ENCODE peak calls at places on chromosomes 13 and 19, in seven cellular contexts. J is AG10803, T is upper lobe of right lung, U is cardiac muscle cell, A is fibroblast of mammary gland, K is fibroblast of lung, N is choroid plexus epithelial cell. B is an unnamed sample.

GRCh38 chr13:37026778-37027177 is 26.2 kb downstream of the EXOSC8 start:
- DNase-seq in J (no peak), T (no peak), U (no peak), A (no peak), K (no peak), N (no peak), B (no peak)

GRCh38 chr19:5593245-5593962 is 25.7 kb upstream of the TINCR start:
- DNase-seq in J (no peak), T (no peak), U (no peak), A (no peak), K (no peak), N (no peak), B (no peak)

GRCh38 chr13:90500569-90500968 is 846.9 kb upstream of the MIR17HG start:
- DNase-seq in J (no peak), T (no peak), U (no peak), A (no peak), K (no peak), N (no peak), B (no peak)

GRCh38 chr19:16851031-16851712 is 22.0 kb downstream of the SIN3B start:
- DNase-seq in J (peak), T (no peak), U (no peak), A (no peak), K (no peak), N (peak), B (no peak)

GRCh38 chr13:88285329-88285728 is 614.2 kb downstream of the SLITRK5 start:
- DNase-seq in J (no peak), T (no peak), U (no peak), A (no peak), K (no peak), N (no peak), B (no peak)

GRCh38 chr13:31409678-31410356 is 210.0 kb downstream of the B3GLCT start:
- DNase-seq in J (peak), T (no peak), U (no peak), A (peak), K (no peak), N (peak), B (no peak)

GRCh38 chr19:16678498-16678897 is 17.6 kb downstream of the TMEM38A start:
- DNase-seq in J (no peak), T (no peak), U (no peak), A (no peak), K (no peak), N (no peak), B (no peak)

GRCh38 chr19:44574201-44574950 is 39.0 kb upstream of the IGSF23 start:
- DNase-seq in J (no peak), T (no peak), U (no peak), A (no peak), K (no peak), N (no peak), B (no peak)

GRCh38 chr13:104114111-104114510 is 1047.9 kb upstream of the SLC10A2 start:
- DNase-seq in J (no peak), T (no peak), U (peak), A (no peak), K (peak), N (peak), B (no peak)

GRCh38 chr13:86559915-86560314 is 760.7 kb upstream of the SLITRK6 start:
- DNase-seq in J (no peak), T (no peak), U (no peak), A (no peak), K (no peak), N (no peak), B (no peak)

GRCh38 chr19:2602391-2603181 is 99.9 kb downstream of the GNG7 start:
- DNase-seq in J (peak), T (peak), U (peak), A (peak), K (peak), N (peak), B (no peak)

GRCh38 chr13:112781881-112782361 is 92.1 kb downstream of the ATP11A start:
- DNase-seq in J (peak), T (peak), U (no peak), A (no peak), K (peak), N (no peak), B (no peak)

GRCh38 chr13:84296386-84296785 is 414.1 kb upstream of the SLITRK1 start:
- DNase-seq in J (no peak), T (no peak), U (no peak), A (no peak), K (no peak), N (no peak), B (no peak)

GRCh38 chr13:106129273-106129672 is 406.2 kb downstream of the EFNB2 start:
- DNase-seq in J (no peak), T (no peak), U (no peak), A (no peak), K (no peak), N (no peak), B (no peak)

GRCh38 chr13:108345016-108345415 is 75.5 kb downstream of the TNFSF13B start:
- DNase-seq in J (no peak), T (no peak), U (no peak), A (no peak), K (no peak), N (no peak), B (no peak)

GRCh38 chr19:58544591-58545285 is 874 bp downstream of the TRIM28 start:
- DNase-seq in J (peak), T (peak), U (peak), A (peak), K (peak), N (peak), B (no peak)

GRCh38 chr19:54343868-54344267 is 4.9 kb upstream of the LILRA4 start:
- DNase-seq in J (no peak), T (no peak), U (no peak), A (no peak), K (no peak), N (no peak), B (no peak)

GRCh38 chr13:40221460-40222201 is 444.8 kb downstream of the FOXO1 start:
- DNase-seq in J (peak), T (no peak), U (peak), A (peak), K (peak), N (peak), B (peak)

GRCh38 chr13:75633285-75633684 is 2.8 kb upstream of the LMO7 start:
- DNase-seq in J (peak), T (no peak), U (peak), A (peak), K (peak), N (peak), B (no peak)

GRCh38 chr19:13056052-13056660 is 46.5 kb downstream of the LYL1 start:
- DNase-seq in J (peak), T (peak), U (peak), A (peak), K (peak), N (peak), B (no peak)

GRCh38 chr19:6672693-6673290 is 2.8 kb upstream of the TNFSF14 start:
- DNase-seq in J (no peak), T (no peak), U (no peak), A (no peak), K (no peak), N (no peak), B (no peak)

GRCh38 chr13:26558074-26558805 is 757 bp downstream of the WASF3 start:
- DNase-seq in J (peak), T (no peak), U (peak), A (peak), K (peak), N (peak), B (no peak)

GRCh38 chr19:55156202-55157063 is 1.1 kb downstream of the TNNI3 start:
- DNase-seq in J (no peak), T (peak), U (peak), A (peak), K (peak), N (peak), B (no peak)

GRCh38 chr13:113901642-113902041 is 37.8 kb upstream of the GAS6 start:
- DNase-seq in J (no peak), T (no peak), U (no peak), A (no peak), K (no peak), N (no peak), B (no peak)

GRCh38 chr19:3282564-3282963 is 58.1 kb downstream of the CELF5 start:
- DNase-seq in J (no peak), T (no peak), U (no peak), A (no peak), K (no peak), N (no peak), B (no peak)

GRCh38 chr19:12721656-12722565 is 1.8 kb downstream of the TNPO2 start:
- DNase-seq in J (peak), T (peak), U (peak), A (peak), K (peak), N (peak), B (peak)

GRCh38 chr19:29769997-29770396 is 41.8 kb upstream of the CCNE1 start:
- DNase-seq in J (no peak), T (no peak), U (no peak), A (no peak), K (no peak), N (no peak), B (no peak)

GRCh38 chr19:2503521-2504109 is 27.7 kb downstream of the GADD45B start:
- DNase-seq in J (peak), T (no peak), U (peak), A (peak), K (peak), N (peak), B (peak)

GRCh38 chr13:97648171-97648880 is 214.4 kb downstream of the RAP2A start:
- DNase-seq in J (no peak), T (no peak), U (peak), A (no peak), K (peak), N (peak), B (no peak)

GRCh38 chr13:112785419-112785856 is 95.6 kb downstream of the ATP11A start:
- DNase-seq in J (no peak), T (no peak), U (no peak), A (no peak), K (no peak), N (no peak), B (no peak)

GRCh38 chr19:9406798-9407352 is 28.5 kb downstream of the ZNF266 start:
- DNase-seq in J (peak), T (peak), U (peak), A (peak), K (peak), N (peak), B (peak)

DNA sequence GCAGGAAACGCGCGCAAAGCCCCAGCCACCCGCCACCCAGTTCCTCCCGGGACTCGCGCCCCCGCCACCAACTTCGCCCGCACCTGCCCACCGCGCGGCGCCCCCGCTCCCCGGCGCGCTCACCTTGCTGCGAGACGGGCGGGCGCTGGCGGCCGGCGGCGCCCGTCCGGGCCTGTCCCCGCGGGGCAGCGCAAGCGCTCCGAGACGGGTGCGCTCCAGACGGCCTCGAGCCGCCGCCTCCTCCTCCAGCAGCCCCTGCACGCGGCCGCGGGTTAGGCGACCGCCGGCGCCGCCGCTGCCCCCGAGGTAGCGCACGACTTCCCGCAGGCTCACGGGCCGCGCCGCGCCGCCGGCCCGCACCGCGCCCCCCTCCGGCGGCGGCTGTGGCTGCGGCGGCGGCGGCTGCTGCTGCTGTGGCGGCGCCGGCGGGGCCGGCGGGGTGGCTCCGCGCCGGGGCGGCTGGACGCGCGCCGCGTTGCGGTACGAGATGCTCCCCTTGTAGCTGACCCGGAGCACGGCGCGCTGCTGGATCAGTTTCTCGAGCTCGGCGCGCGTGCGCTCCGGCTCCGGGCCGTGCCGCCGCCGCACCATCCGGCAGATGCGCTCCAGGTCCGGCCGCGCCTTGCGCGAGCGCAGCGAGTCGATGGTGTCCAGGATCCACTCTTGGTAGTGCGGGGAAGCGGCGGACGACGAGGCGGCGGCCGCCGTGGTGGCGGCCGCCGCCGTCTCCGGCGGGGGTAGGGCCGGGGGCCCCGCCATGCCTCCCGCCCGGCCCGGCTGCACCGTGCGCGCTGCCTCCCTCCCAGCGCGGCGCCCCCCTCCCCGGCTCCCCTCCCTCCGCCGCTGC is 666 bp downstream of the SAMD1 start:
- DNase-seq in J (peak), T (peak), U (peak), A (peak), K (peak), N (peak), B (no peak)
- TF ChIP-seq CTCF in J (no peak), T (no peak), U (no peak), A (no peak), K (no peak), N (no peak), B (no peak)

DNA sequence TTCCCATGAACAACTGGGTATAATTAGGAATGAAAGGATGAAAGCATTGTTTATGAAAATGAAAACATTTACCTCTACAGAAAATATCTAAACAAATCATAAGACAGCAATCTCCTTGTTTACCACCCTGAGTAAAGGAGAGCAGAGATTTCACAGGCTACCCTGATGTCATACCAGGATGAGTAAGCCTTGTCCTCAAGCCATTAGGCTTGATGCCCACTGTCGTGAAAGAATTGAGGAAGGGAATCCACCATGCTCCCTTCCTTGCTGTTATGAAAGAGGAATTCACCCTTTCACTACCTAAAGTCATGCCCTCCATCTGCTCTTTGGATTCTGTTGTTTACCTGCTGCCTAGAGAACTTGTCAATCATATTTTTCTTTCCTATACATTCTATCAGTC is 877.4 kb upstream of the PCDH20 start:
- DNase-seq in J (no peak), T (no peak), U (no peak), A (peak), K (peak), N (peak), B (no peak)
- H3K4me3 ChIP-seq in J (no peak), T (no peak), U (no peak), A (no peak), K (no peak), N (no peak), B (no peak)

DNA sequence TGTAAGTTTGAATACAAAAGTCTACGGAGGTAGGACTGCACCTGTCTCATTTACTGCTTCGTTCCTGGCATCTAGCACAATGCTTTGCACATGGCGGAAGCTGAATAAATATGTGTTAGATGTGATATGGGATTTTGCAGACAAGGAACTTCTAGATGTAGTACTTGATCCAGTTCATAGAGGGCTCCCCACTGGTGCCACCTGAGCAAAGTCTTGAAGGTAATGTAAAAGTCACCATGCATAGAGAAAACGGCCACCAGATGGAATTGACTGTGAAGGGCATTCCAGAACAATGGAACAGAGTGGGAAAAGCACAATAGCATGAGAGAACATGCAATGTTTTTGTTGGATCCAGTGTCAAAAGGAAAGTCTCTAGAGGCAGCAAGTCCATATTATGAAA is 209.3 kb downstream of the HS6ST3 start:
- DNase-seq in J (no peak), T (no peak), U (no peak), A (no peak), K (no peak), N (no peak), B (no peak)
- TF ChIP-seq CTCF in J (no peak), T (no peak), U (no peak), A (no peak), K (no peak), N (no peak), B (no peak)

DNA sequence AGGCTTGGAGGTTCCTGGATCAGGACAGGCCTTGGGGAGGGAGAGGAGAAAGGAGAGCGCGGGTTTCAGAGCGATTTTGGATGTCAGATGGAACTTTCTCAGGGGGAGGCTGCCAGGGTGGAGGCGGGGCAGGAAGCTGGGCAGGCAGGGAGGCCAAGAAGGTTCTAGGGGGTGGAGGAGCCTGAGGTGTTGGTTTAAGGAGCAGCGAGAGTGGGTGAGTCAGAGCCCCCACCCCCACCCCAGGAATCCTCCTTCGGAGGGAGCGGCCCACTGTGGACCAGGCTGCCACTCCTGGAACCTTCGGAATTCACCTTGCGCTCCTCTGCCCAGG is 15.9 kb upstream of the NOP53 start:
- DNase-seq in J (peak), T (peak), U (peak), A (peak), K (peak), N (peak), B (no peak)
- H3K4me3 ChIP-seq in J (peak), T (peak), U (no peak), A (no peak), K (peak), N (no peak), B (peak)

GRCh38 chr13:111345682-111346081 is 25.2 kb downstream of the TEX29 start:
- DNase-seq in J (no peak), T (no peak), U (no peak), A (no peak), K (no peak), N (no peak), B (no peak)
- TF ChIP-seq CTCF in J (no peak), T (no peak), U (no peak), A (no peak), K (no peak), N (no peak), B (no peak)

GRCh38 chr13:28338202-28338601 is 156.7 kb downstream of the FLT1 start:
- DNase-seq in J (no peak), T (no peak), U (no peak), A (peak), K (no peak), N (no peak), B (no peak)

GRCh38 chr13:28339419-28339818 is 155.5 kb downstream of the FLT1 start:
- DNase-seq in J (peak), T (no peak), U (no peak), A (peak), K (no peak), N (peak), B (no peak)

GRCh38 chr13:28338742-28339141 is 156.2 kb downstream of the FLT1 start:
- DNase-seq in J (no peak), T (no peak), U (no peak), A (no peak), K (no peak), N (no peak), B (no peak)

GRCh38 chr13:28337196-28338045 is 157.5 kb downstream of the FLT1 start:
- DNase-seq in J (peak), T (no peak), U (peak), A (peak), K (peak), N (peak), B (peak)

DNA sequence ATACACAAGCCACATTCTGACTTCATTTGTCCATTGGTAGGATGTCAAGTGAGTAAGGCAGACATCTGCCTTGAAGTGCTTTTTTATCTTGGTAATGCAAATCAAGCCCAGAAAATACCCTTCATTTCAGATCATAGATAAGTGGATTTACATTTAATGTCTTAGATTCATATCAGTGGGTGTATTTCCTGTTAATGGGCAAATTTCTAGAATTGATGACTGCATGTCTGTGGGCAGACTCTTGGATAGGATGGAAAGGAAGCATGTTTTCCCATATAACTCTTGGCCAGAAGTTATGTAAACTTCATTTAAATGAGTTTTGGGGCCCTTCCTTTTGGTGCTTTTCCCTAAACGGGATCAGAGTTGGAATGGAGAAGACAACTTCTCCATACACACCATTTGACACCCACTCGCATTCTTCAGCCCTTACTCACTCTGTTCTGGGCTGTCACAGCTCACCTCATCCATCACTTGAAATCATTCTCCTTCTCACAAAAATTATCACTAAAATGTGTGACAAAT is 154.6 kb downstream of the FLT1 start:
- DNase-seq in J (peak), T (no peak), U (no peak), A (peak), K (no peak), N (no peak), B (no peak)
- H3K4me3 ChIP-seq in J (no peak), T (no peak), U (no peak), A (no peak), K (no peak), N (no peak), B (no peak)

GRCh38 chr13:47420568-47420967 is 523.7 kb upstream of the HTR2A start:
- DNase-seq in J (peak), T (no peak), U (no peak), A (peak), K (peak), N (peak), B (no peak)

GRCh38 chr13:47426126-47426849 is 529.4 kb upstream of the HTR2A start:
- DNase-seq in J (peak), T (no peak), U (peak), A (peak), K (peak), N (peak), B (peak)
- TF ChIP-seq CTCF in J (no peak), T (no peak), U (no peak), A (no peak), K (no peak), N (no peak), B (no peak)

GRCh38 chr19:1491849-1492170 is 829 bp downstream of the REEP6 start:
- DNase-seq in J (no peak), T (no peak), U (no peak), A (no peak), K (no peak), N (no peak), B (no peak)
- H3K4me3 ChIP-seq in J (no peak), T (peak), U (peak), A (no peak), K (no peak), N (no peak), B (peak)

DNA sequence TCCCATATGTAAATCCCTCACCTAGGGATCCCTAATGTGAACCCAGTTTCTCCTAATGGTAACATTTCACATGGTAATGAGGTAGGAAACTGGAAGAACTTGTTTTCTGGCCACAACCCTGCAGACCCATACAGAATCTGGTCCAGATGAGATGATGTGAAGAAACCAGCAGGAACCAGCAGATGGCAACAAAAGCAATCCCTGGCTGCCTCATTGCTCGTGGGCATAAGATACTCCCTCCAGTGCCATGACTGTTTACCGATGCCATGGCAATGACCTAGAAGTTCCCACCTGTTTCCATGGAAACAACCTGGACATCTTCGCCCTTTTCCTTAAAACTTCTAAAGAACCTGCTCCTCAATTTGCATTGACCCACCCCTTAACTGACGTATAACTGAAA is 1.4 kb upstream of the CD209 start:
- DNase-seq in J (no peak), T (no peak), U (peak), A (peak), K (no peak), N (peak), B (no peak)
- TF ChIP-seq CTCF in J (peak), T (peak), U (no peak), A (no peak), K (no peak), N (peak), B (peak)

GRCh38 chr19:39731685-39732084 is 6.1 kb downstream of the CLC start:
- DNase-seq in J (no peak), T (no peak), U (no peak), A (no peak), K (no peak), N (no peak), B (no peak)
- H3K4me3 ChIP-seq in J (no peak), T (no peak), U (no peak), A (no peak), K (no peak), N (no peak), B (no peak)